ENCODE peak calls at places on chromosomes 3 and 15, in seven cellular contexts. J is adipocyte; Y is HL-60; L is fibroblast of pulmonary artery; V is activated naive CD8-positive, alpha-beta T cell treated with anti-CD3 and anti-CD28 coated beads for 36 hours; Z is PC-3; P is iris pigment epithelial cell. N is an unnamed sample.
A peak's percentile ranks its signal among the peaks of the same experiment; 100 is the strongest.

GRCh38 chr3:186997061-186998054 is 67.0 kb downstream of the ST6GAL1 start:
- DNase-seq in Y (no peak), V (no peak), L (no peak), P (no peak), Z (no peak), J (no peak), N (no peak)

GRCh38 chr3:184155644-184156521 is 706 bp downstream of the DVL3 start:
- DNase-seq in J (peak; percentile 68), V (peak; percentile 62), P (peak; percentile 50), Y (no peak), L (no peak), Z (peak; percentile 33), N (peak; percentile 38)

GRCh38 chr3:10501664-10502052 is 3.7 kb downstream of the ATP2B2 start:
- DNase-seq in J (no peak), Y (no peak), V (no peak), Z (no peak), P (no peak), L (no peak), N (no peak)

GRCh38 chr15:66907826-66908502 is 157.4 kb upstream of the SMAD3 start:
- DNase-seq in Y (peak; percentile 73), P (peak; percentile 19), Z (no peak), V (no peak), J (no peak), L (peak; percentile 32), N (no peak)

GRCh38 chr3:34301313-34301712 is 502.9 kb downstream of the PDCD6IP start:
- DNase-seq in P (no peak), Z (no peak), J (no peak), V (no peak), L (no peak), Y (no peak), N (no peak)

GRCh38 chr3:9778102-9778501 is 8.4 kb upstream of the CAMK1 start:
- DNase-seq in P (peak; percentile 67), Z (peak; percentile 19), Y (no peak), L (peak; percentile 58), J (peak; percentile 63), V (peak; percentile 76), N (peak; percentile 61)

GRCh38 chr15:35206060-35206675 is 121.1 kb upstream of the NANOGP8 start:
- DNase-seq in Z (peak; percentile 74), V (no peak), L (peak; percentile 21), J (no peak), P (peak; percentile 26), Y (peak; percentile 13), N (peak; percentile 16)

GRCh38 chr3:36941658-36942057 is 3.2 kb downstream of the TRANK1 start:
- DNase-seq in J (no peak), V (no peak), Z (no peak), Y (no peak), L (no peak), P (peak; percentile 24), N (no peak)